ENCODE peak calls at places on chromosomes 7 and 10, in nine cellular contexts. One of them, this sample, is unnamed.
A peak's percentile ranks its signal among the peaks of the same experiment; 100 is the strongest.

GRCh38 chr10:21135396-21135973 is 238.4 kb upstream of the NEBL start:
- DNase-seq in cardiac muscle cell: peak; percentile 52
- DNase-seq in left lung: no peak
- DNase-seq in transverse colon: no peak
- DNase-seq in body of pancreas: no peak
- DNase-seq in mammary epithelial cell: no peak
- DNase-seq in brain microvascular endothelial cell: no peak
- DNase-seq in IMR-90: no peak
- DNase-seq in fibroblast of lung: peak; percentile 11
- DNase-seq in this sample: peak; percentile 3

GRCh38 chr10:69303632-69304035 is 25.3 kb downstream of the HK1 start:
- DNase-seq in cardiac muscle cell: no peak
- DNase-seq in left lung: no peak
- DNase-seq in transverse colon: no peak
- DNase-seq in body of pancreas: no peak
- DNase-seq in mammary epithelial cell: peak; percentile 79
- DNase-seq in brain microvascular endothelial cell: peak; percentile 44
- DNase-seq in IMR-90: peak; percentile 44
- DNase-seq in fibroblast of lung: peak; percentile 42
- DNase-seq in this sample: peak; percentile 62

GRCh38 chr10:67657775-67658174 is 38.2 kb downstream of the CTNNA3 start:
- DNase-seq in cardiac muscle cell: no peak
- DNase-seq in left lung: no peak
- DNase-seq in transverse colon: no peak
- DNase-seq in body of pancreas: no peak
- DNase-seq in mammary epithelial cell: no peak
- DNase-seq in brain microvascular endothelial cell: no peak
- DNase-seq in IMR-90: no peak
- DNase-seq in fibroblast of lung: no peak
- DNase-seq in this sample: no peak

GRCh38 chr10:94666391-94667102 is 17.0 kb upstream of the CYP2C18 start:
- DNase-seq in cardiac muscle cell: no peak
- DNase-seq in left lung: no peak
- DNase-seq in transverse colon: no peak
- DNase-seq in body of pancreas: no peak
- DNase-seq in mammary epithelial cell: no peak
- DNase-seq in brain microvascular endothelial cell: no peak
- DNase-seq in IMR-90: no peak
- DNase-seq in fibroblast of lung: no peak
- DNase-seq in this sample: no peak

GRCh38 chr7:51234139-51234538 is 82.5 kb downstream of the COBL start:
- DNase-seq in cardiac muscle cell: no peak
- DNase-seq in left lung: no peak
- DNase-seq in transverse colon: no peak
- DNase-seq in body of pancreas: no peak
- DNase-seq in mammary epithelial cell: no peak
- DNase-seq in brain microvascular endothelial cell: no peak
- DNase-seq in IMR-90: no peak
- DNase-seq in fibroblast of lung: no peak
- DNase-seq in this sample: no peak

GRCh38 chr10:116038259-116038658 is 234.7 kb downstream of the GFRA1 start:
- DNase-seq in cardiac muscle cell: peak; percentile 42
- DNase-seq in left lung: no peak
- DNase-seq in transverse colon: peak; percentile 20
- DNase-seq in body of pancreas: peak; percentile 37
- DNase-seq in mammary epithelial cell: no peak
- DNase-seq in brain microvascular endothelial cell: peak; percentile 4
- DNase-seq in IMR-90: peak; percentile 24
- DNase-seq in fibroblast of lung: peak; percentile 44
- DNase-seq in this sample: peak; percentile 2

GRCh38 chr7:3558410-3558809 is 257.4 kb downstream of the SDK1 start:
- DNase-seq in cardiac muscle cell: no peak
- DNase-seq in left lung: no peak
- DNase-seq in transverse colon: no peak
- DNase-seq in body of pancreas: no peak
- DNase-seq in mammary epithelial cell: no peak
- DNase-seq in brain microvascular endothelial cell: no peak
- DNase-seq in IMR-90: no peak
- DNase-seq in fibroblast of lung: peak; percentile 47
- DNase-seq in this sample: no peak

GRCh38 chr7:95608344-95609173 is 12.2 kb upstream of the PDK4 start:
- DNase-seq in cardiac muscle cell: peak; percentile 100
- DNase-seq in left lung: peak; percentile 93
- DNase-seq in transverse colon: peak; percentile 96
- DNase-seq in body of pancreas: peak; percentile 93
- DNase-seq in mammary epithelial cell: peak; percentile 62
- DNase-seq in brain microvascular endothelial cell: peak; percentile 93
- DNase-seq in IMR-90: peak; percentile 93
- DNase-seq in fibroblast of lung: peak; percentile 82
- DNase-seq in this sample: peak; percentile 94

GRCh38 chr7:133095119-133095671 is 13.3 kb upstream of the CHCHD3 start:
- DNase-seq in cardiac muscle cell: no peak
- DNase-seq in left lung: no peak
- DNase-seq in transverse colon: no peak
- DNase-seq in body of pancreas: no peak
- DNase-seq in mammary epithelial cell: no peak
- DNase-seq in brain microvascular endothelial cell: no peak
- DNase-seq in IMR-90: no peak
- DNase-seq in fibroblast of lung: no peak
- DNase-seq in this sample: no peak

GRCh38 chr10:27742926-27743735 is 2.5 kb downstream of the MKX start:
- DNase-seq in cardiac muscle cell: peak; percentile 18
- DNase-seq in left lung: peak; percentile 83
- DNase-seq in transverse colon: peak; percentile 17
- DNase-seq in body of pancreas: peak; percentile 21
- DNase-seq in mammary epithelial cell: peak; percentile 14
- DNase-seq in brain microvascular endothelial cell: no peak
- DNase-seq in IMR-90: no peak
- DNase-seq in fibroblast of lung: peak; percentile 30
- DNase-seq in this sample: peak; percentile 24

DNA sequence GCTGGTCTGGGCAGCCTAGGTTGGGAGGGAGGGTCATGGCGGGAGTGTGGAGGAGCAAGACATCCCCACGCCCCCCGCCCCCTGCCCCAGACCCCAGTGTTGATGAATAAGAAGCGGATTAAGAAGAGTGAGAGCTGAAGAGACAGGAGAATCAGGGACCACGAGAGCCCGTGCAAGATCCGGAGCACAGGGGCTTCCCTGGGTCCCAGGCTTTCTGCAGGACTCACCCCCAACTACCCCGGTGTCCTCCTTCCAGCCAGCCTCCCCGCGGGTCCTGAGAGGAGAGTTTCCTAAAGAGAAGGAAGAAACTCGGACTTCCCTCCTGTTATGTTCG is 20.1 kb downstream of the GHRHR start:
- DNase-seq in cardiac muscle cell: no peak
- DNase-seq in left lung: no peak
- DNase-seq in transverse colon: no peak
- DNase-seq in body of pancreas: no peak
- DNase-seq in mammary epithelial cell: no peak
- DNase-seq in brain microvascular endothelial cell: no peak
- DNase-seq in IMR-90: no peak
- DNase-seq in fibroblast of lung: no peak
- DNase-seq in this sample: no peak
- H3K4me3 ChIP-seq in cardiac muscle cell: no peak overlapping the region
- H3K4me3 ChIP-seq in left lung: no peak overlapping the region
- H3K4me3 ChIP-seq in transverse colon: no peak overlapping the region
- H3K4me3 ChIP-seq in body of pancreas: no peak overlapping the region
- H3K4me3 ChIP-seq in mammary epithelial cell: no peak overlapping the region
- H3K4me3 ChIP-seq in brain microvascular endothelial cell: no peak overlapping the region
- H3K4me3 ChIP-seq in IMR-90: no peak overlapping the region
- H3K4me3 ChIP-seq in fibroblast of lung: peak overlapping the region; percentile 3
- H3K4me3 ChIP-seq in this sample: no peak overlapping the region

GRCh38 chr10:86111902-86112301 is 254.7 kb downstream of the GRID1 start:
- DNase-seq in cardiac muscle cell: no peak
- DNase-seq in left lung: no peak
- DNase-seq in transverse colon: no peak
- DNase-seq in body of pancreas: no peak
- DNase-seq in mammary epithelial cell: no peak
- DNase-seq in brain microvascular endothelial cell: no peak
- DNase-seq in IMR-90: no peak
- DNase-seq in fibroblast of lung: no peak
- DNase-seq in this sample: no peak

GRCh38 chr10:86113044-86113443 is 253.6 kb downstream of the GRID1 start:
- DNase-seq in cardiac muscle cell: no peak
- DNase-seq in left lung: no peak
- DNase-seq in transverse colon: no peak
- DNase-seq in body of pancreas: no peak
- DNase-seq in mammary epithelial cell: no peak
- DNase-seq in brain microvascular endothelial cell: no peak
- DNase-seq in IMR-90: no peak
- DNase-seq in fibroblast of lung: no peak
- DNase-seq in this sample: no peak

GRCh38 chr10:86109421-86109820 is 257.2 kb downstream of the GRID1 start:
- DNase-seq in cardiac muscle cell: no peak
- DNase-seq in left lung: no peak
- DNase-seq in transverse colon: no peak
- DNase-seq in body of pancreas: no peak
- DNase-seq in mammary epithelial cell: no peak
- DNase-seq in brain microvascular endothelial cell: no peak
- DNase-seq in IMR-90: no peak
- DNase-seq in fibroblast of lung: no peak
- DNase-seq in this sample: no peak

GRCh38 chr10:86108696-86109095 is 257.9 kb downstream of the GRID1 start:
- DNase-seq in cardiac muscle cell: no peak
- DNase-seq in left lung: no peak
- DNase-seq in transverse colon: no peak
- DNase-seq in body of pancreas: no peak
- DNase-seq in mammary epithelial cell: no peak
- DNase-seq in brain microvascular endothelial cell: no peak
- DNase-seq in IMR-90: no peak
- DNase-seq in fibroblast of lung: no peak
- DNase-seq in this sample: no peak

DNA sequence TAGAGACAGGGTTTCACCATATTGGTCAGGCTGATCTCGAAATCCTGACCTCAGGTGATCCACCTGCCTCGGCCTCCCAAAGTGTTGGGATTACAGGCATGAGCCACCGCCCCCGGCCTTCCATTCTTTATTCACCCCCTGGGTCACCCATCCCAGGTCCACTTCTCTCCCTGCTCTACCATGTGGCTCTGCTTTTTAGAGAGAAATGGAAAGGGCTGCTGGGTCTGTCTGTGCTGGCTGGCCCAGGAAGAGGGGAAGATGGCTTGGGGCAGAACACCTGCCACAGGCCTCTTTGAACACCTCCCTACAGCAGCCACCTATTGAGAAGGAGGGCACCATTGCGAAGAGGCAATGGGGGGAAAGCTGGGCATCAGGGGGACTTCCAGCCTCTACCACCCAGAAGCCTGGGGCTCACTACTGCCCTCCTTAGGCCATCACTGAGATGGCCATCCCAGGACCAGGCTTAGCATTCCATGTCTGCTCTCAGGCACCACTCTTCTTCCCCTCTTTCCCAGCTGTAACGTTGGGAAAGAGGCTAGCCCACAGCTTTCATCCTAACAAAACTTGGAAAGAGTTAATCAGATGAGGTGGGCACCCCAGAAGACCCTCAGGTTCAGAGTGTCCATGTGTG is 256.3 kb downstream of the GRID1 start:
- DNase-seq in cardiac muscle cell: no peak
- DNase-seq in left lung: no peak
- DNase-seq in transverse colon: no peak
- DNase-seq in body of pancreas: no peak
- DNase-seq in mammary epithelial cell: no peak
- DNase-seq in brain microvascular endothelial cell: no peak
- DNase-seq in IMR-90: no peak
- DNase-seq in fibroblast of lung: no peak
- DNase-seq in this sample: no peak
- TF ChIP-seq CTCF in cardiac muscle cell: peak; percentile 11
- TF ChIP-seq CTCF in left lung: no peak
- TF ChIP-seq CTCF in transverse colon: no peak
- TF ChIP-seq CTCF in body of pancreas: no peak
- TF ChIP-seq CTCF in mammary epithelial cell: no peak
- TF ChIP-seq CTCF in brain microvascular endothelial cell: no peak
- TF ChIP-seq CTCF in IMR-90: no peak
- TF ChIP-seq CTCF in fibroblast of lung: no peak
- TF ChIP-seq CTCF in this sample: no peak

GRCh38 chr7:105125745-105126144 is 111.7 kb downstream of the KMT2E start:
- DNase-seq in cardiac muscle cell: no peak
- DNase-seq in left lung: no peak
- DNase-seq in transverse colon: no peak
- DNase-seq in body of pancreas: no peak
- DNase-seq in mammary epithelial cell: no peak
- DNase-seq in brain microvascular endothelial cell: no peak
- DNase-seq in IMR-90: no peak
- DNase-seq in fibroblast of lung: no peak
- DNase-seq in this sample: no peak

GRCh38 chr7:105122619-105123018 is 108.6 kb downstream of the KMT2E start:
- DNase-seq in cardiac muscle cell: no peak
- DNase-seq in left lung: no peak
- DNase-seq in transverse colon: no peak
- DNase-seq in body of pancreas: no peak
- DNase-seq in mammary epithelial cell: no peak
- DNase-seq in brain microvascular endothelial cell: no peak
- DNase-seq in IMR-90: no peak
- DNase-seq in fibroblast of lung: no peak
- DNase-seq in this sample: no peak

GRCh38 chr7:105127179-105127578 is 113.2 kb downstream of the KMT2E start:
- DNase-seq in cardiac muscle cell: no peak
- DNase-seq in left lung: no peak
- DNase-seq in transverse colon: no peak
- DNase-seq in body of pancreas: no peak
- DNase-seq in mammary epithelial cell: no peak
- DNase-seq in brain microvascular endothelial cell: no peak
- DNase-seq in IMR-90: peak; percentile 27
- DNase-seq in fibroblast of lung: peak; percentile 63
- DNase-seq in this sample: no peak

GRCh38 chr7:105130048-105130447 is 116.0 kb downstream of the KMT2E start:
- DNase-seq in cardiac muscle cell: no peak
- DNase-seq in left lung: no peak
- DNase-seq in transverse colon: no peak
- DNase-seq in body of pancreas: no peak
- DNase-seq in mammary epithelial cell: no peak
- DNase-seq in brain microvascular endothelial cell: no peak
- DNase-seq in IMR-90: no peak
- DNase-seq in fibroblast of lung: no peak
- DNase-seq in this sample: no peak

GRCh38 chr7:105126436-105126975 is 112.5 kb downstream of the KMT2E start:
- DNase-seq in cardiac muscle cell: no peak
- DNase-seq in left lung: no peak
- DNase-seq in transverse colon: no peak
- DNase-seq in body of pancreas: no peak
- DNase-seq in mammary epithelial cell: no peak
- DNase-seq in brain microvascular endothelial cell: no peak
- DNase-seq in IMR-90: peak; percentile 30
- DNase-seq in fibroblast of lung: peak; percentile 33
- DNase-seq in this sample: no peak
- H3K4me3 ChIP-seq in cardiac muscle cell: no peak overlapping the region
- H3K4me3 ChIP-seq in left lung: no peak overlapping the region
- H3K4me3 ChIP-seq in transverse colon: no peak overlapping the region
- H3K4me3 ChIP-seq in body of pancreas: no peak overlapping the region
- H3K4me3 ChIP-seq in mammary epithelial cell: no peak overlapping the region
- H3K4me3 ChIP-seq in brain microvascular endothelial cell: no peak overlapping the region
- H3K4me3 ChIP-seq in IMR-90: no peak overlapping the region
- H3K4me3 ChIP-seq in fibroblast of lung: no peak overlapping the region
- H3K4me3 ChIP-seq in this sample: no peak overlapping the region

DNA sequence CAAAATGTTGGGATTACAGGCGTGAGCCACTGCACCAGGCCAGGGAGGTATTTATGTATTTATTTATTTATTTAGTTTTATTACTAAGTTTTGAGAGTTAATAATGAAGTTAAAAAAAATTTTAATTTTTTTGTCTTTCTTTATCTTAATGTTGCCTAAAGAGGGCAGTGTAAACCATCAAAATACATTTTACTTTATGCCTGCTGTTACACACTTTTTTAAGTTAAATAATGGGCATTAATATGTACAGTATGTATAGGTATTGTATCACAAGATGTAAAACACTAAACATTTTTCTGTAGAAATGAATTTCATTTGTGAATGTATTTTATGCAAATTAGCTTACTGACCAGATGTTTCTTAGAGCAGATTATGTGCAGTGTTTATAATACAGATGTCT is 129.4 kb downstream of the AASS start:
- DNase-seq in cardiac muscle cell: peak; percentile 7
- DNase-seq in left lung: no peak
- DNase-seq in transverse colon: no peak
- DNase-seq in body of pancreas: no peak
- DNase-seq in mammary epithelial cell: no peak
- DNase-seq in brain microvascular endothelial cell: no peak
- DNase-seq in IMR-90: no peak
- DNase-seq in fibroblast of lung: no peak
- DNase-seq in this sample: no peak
- TF ChIP-seq CTCF in cardiac muscle cell: no peak
- TF ChIP-seq CTCF in left lung: no peak
- TF ChIP-seq CTCF in transverse colon: no peak
- TF ChIP-seq CTCF in body of pancreas: no peak
- TF ChIP-seq CTCF in mammary epithelial cell: no peak
- TF ChIP-seq CTCF in brain microvascular endothelial cell: no peak
- TF ChIP-seq CTCF in IMR-90: peak; percentile 31
- TF ChIP-seq CTCF in fibroblast of lung: no peak
- TF ChIP-seq CTCF in this sample: no peak

This sample was measured in epithelial cell of esophagus.